ENCODE peak calls at places on chromosomes 3 and 15, in six cellular contexts. One of them, this sample, is unnamed. For H3K9me2 and H3K79me2, the result is how much of the 10 kb centered on the place peaks cover.

GRCh38 chr3:50516048-50516871 is 12.8 kb upstream of the CACNA2D2 start:
- DNase-seq in MM.1S: no peak
- DNase-seq in HCT116: no peak
- DNase-seq in PC-3: no peak
- DNase-seq in GM23248: peak
- DNase-seq in SK-N-SH: peak
- DNase-seq in this sample: no peak

GRCh38 chr3:62101488-62101887 is 271.9 kb downstream of the FEZF2 start:
- DNase-seq in GM23248: peak
- DNase-seq in PC-3: no peak
- DNase-seq in HCT116: no peak
- DNase-seq in SK-N-SH: peak
- DNase-seq in MM.1S: no peak
- DNase-seq in this sample: no peak

GRCh38 chr3:184703657-184704056 is 8.2 kb downstream of the MAGEF1 start:
- DNase-seq in GM23248: no peak
- DNase-seq in PC-3: no peak
- DNase-seq in MM.1S: no peak
- DNase-seq in SK-N-SH: no peak
- DNase-seq in HCT116: no peak
- DNase-seq in this sample: no peak

GRCh38 chr3:186938716-186939115 is 8.4 kb downstream of the ST6GAL1 start:
- DNase-seq in PC-3: no peak
- DNase-seq in GM23248: no peak
- DNase-seq in HCT116: no peak
- DNase-seq in SK-N-SH: no peak
- DNase-seq in MM.1S: no peak
- DNase-seq in this sample: no peak

GRCh38 chr3:189941679-189942078 is 179.0 kb downstream of the P3H2 start:
- DNase-seq in PC-3: peak
- DNase-seq in SK-N-SH: no peak
- DNase-seq in MM.1S: no peak
- DNase-seq in HCT116: no peak
- DNase-seq in GM23248: peak
- DNase-seq in this sample: no peak

GRCh38 chr15:96115642-96116041 is 214.9 kb upstream of the NR2F2 start:
- DNase-seq in PC-3: peak
- DNase-seq in SK-N-SH: no peak
- DNase-seq in HCT116: no peak
- DNase-seq in GM23248: peak
- DNase-seq in MM.1S: no peak
- DNase-seq in this sample: no peak

GRCh38 chr3:39299279-39299678 is 19.4 kb upstream of the CX3CR1 start:
- DNase-seq in MM.1S: no peak
- DNase-seq in SK-N-SH: no peak
- DNase-seq in GM23248: no peak
- DNase-seq in HCT116: no peak
- DNase-seq in PC-3: no peak
- DNase-seq in this sample: peak

GRCh38 chr15:41671656-41672636 is 11.7 kb downstream of the MGA start:
- DNase-seq in PC-3: no peak
- DNase-seq in SK-N-SH: no peak
- DNase-seq in HCT116: no peak
- DNase-seq in GM23248: no peak
- DNase-seq in MM.1S: no peak
- DNase-seq in this sample: no peak

GRCh38 chr15:100334456-100334855 is 7.3 kb downstream of the ADAMTS17 start:
- DNase-seq in MM.1S: no peak
- DNase-seq in PC-3: no peak
- DNase-seq in GM23248: no peak
- DNase-seq in HCT116: no peak
- DNase-seq in SK-N-SH: no peak
- DNase-seq in this sample: no peak

GRCh38 chr3:191873741-191874140 is 412.8 kb downstream of the PYDC2 start:
- DNase-seq in PC-3: no peak
- DNase-seq in SK-N-SH: no peak
- DNase-seq in GM23248: no peak
- DNase-seq in MM.1S: no peak
- DNase-seq in HCT116: no peak
- DNase-seq in this sample: no peak

GRCh38 chr3:142651711-142652110 is 55.5 kb downstream of the PLS1 start:
- DNase-seq in MM.1S: no peak
- DNase-seq in SK-N-SH: no peak
- DNase-seq in PC-3: no peak
- DNase-seq in HCT116: no peak
- DNase-seq in GM23248: no peak
- DNase-seq in this sample: no peak

GRCh38 chr3:120369000-120369399 is 19.8 kb upstream of the LRRC58 start:
- DNase-seq in HCT116: no peak
- DNase-seq in GM23248: no peak
- DNase-seq in SK-N-SH: no peak
- DNase-seq in MM.1S: no peak
- DNase-seq in PC-3: no peak
- DNase-seq in this sample: no peak

DNA sequence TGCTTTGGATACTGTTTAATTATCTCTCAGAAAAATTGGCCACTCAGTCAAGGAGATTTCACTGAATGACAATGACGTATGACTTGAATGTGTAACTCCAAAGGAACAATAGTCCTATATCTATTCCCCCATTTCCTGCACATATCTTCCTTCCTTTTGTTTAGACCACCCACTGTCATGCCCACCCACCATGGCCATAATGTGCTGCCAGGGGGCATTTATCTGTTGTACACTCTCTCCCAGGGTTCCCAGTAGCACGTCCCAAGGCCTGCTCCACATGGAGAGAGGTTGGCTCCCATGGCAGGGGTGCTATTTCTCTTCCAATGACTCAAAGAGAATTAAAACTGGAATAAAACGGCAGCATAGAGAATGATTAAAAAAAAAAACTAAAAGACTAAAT is 36.8 kb upstream of the CTNNB1 start:
- DNase-seq in SK-N-SH: no peak
- DNase-seq in GM23248: no peak
- DNase-seq in HCT116: no peak
- DNase-seq in MM.1S: no peak
- DNase-seq in PC-3: no peak
- DNase-seq in this sample: no peak
- H3K9me2 ChIP-seq in SK-N-SH: under half
- H3K9me2 ChIP-seq in GM23248: under half
- H3K9me2 ChIP-seq in HCT116: under half
- H3K9me2 ChIP-seq in MM.1S: under half
- H3K9me2 ChIP-seq in PC-3: under half
- H3K9me2 ChIP-seq in this sample: under half

GRCh38 chr3:124778061-124778460 is 47.8 kb downstream of the UMPS start:
- DNase-seq in SK-N-SH: no peak
- DNase-seq in GM23248: no peak
- DNase-seq in HCT116: no peak
- DNase-seq in PC-3: no peak
- DNase-seq in MM.1S: no peak
- DNase-seq in this sample: no peak

GRCh38 chr3:124780356-124780755 is 50.1 kb downstream of the UMPS start:
- DNase-seq in SK-N-SH: peak
- DNase-seq in PC-3: no peak
- DNase-seq in GM23248: peak
- DNase-seq in MM.1S: no peak
- DNase-seq in HCT116: no peak
- DNase-seq in this sample: no peak

GRCh38 chr3:124779751-124780191 is 49.5 kb downstream of the UMPS start:
- DNase-seq in MM.1S: no peak
- DNase-seq in HCT116: no peak
- DNase-seq in GM23248: no peak
- DNase-seq in SK-N-SH: no peak
- DNase-seq in PC-3: no peak
- DNase-seq in this sample: no peak

GRCh38 chr3:124780767-124781485 is 50.7 kb downstream of the UMPS start:
- DNase-seq in PC-3: no peak
- DNase-seq in SK-N-SH: peak
- DNase-seq in GM23248: peak
- DNase-seq in HCT116: no peak
- DNase-seq in MM.1S: no peak
- DNase-seq in this sample: no peak

DNA sequence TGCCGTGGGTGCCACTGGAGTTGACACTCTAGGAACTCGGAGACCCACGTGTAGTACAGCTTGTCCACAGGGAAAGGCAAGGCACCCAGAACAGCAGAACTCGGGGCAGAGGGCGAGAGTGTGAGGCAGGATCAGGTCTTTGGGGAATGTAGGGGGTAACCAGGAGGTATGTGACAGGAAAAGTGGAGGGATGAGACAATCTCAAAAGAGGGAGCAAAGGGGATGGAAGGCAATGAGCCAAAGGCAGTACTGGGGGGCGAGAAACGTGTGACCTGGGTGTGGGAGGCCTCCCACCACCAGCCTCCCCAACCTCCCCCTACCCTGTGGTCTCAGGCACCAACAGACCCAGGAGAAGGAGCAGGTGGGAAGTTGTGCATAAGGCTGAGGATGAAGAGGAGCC is 48.9 kb downstream of the UMPS start:
- DNase-seq in GM23248: no peak
- DNase-seq in SK-N-SH: no peak
- DNase-seq in MM.1S: no peak
- DNase-seq in HCT116: no peak
- DNase-seq in PC-3: no peak
- DNase-seq in this sample: no peak
- H3K9ac ChIP-seq in GM23248: no peak
- H3K9ac ChIP-seq in SK-N-SH: no peak
- H3K9ac ChIP-seq in MM.1S: no peak
- H3K9ac ChIP-seq in HCT116: no peak
- H3K9ac ChIP-seq in PC-3: no peak
- H3K9ac ChIP-seq in this sample: no peak

GRCh38 chr3:195895900-195896360 is 12.4 kb downstream of the TNK2 start:
- DNase-seq in GM23248: peak
- DNase-seq in MM.1S: peak
- DNase-seq in HCT116: no peak
- DNase-seq in PC-3: peak
- DNase-seq in SK-N-SH: peak
- DNase-seq in this sample: peak
- H3K79me2 ChIP-seq in GM23248: half or more
- H3K79me2 ChIP-seq in MM.1S: half or more
- H3K79me2 ChIP-seq in HCT116: under half
- H3K79me2 ChIP-seq in PC-3: under half
- H3K79me2 ChIP-seq in SK-N-SH: half or more
- H3K79me2 ChIP-seq in this sample: under half

DNA sequence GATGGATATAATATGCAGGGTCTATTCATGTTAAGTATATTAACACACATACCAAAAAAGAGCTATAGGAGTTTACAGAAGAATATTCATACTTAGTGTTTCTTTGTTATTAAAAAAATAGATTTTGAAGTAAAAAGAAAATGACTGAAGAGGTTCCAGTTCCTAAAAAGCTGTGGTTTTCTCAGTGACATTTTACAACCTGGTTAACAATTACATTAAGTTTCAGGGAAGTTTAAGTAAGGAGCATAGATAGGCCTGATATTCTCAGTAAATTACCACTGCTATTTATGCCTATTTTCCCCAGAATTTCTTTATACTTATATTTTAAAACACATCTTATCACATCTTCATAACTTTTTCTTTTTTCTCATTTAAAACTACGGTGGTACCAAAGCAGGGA is 43.6 kb upstream of the SPTSSB start:
- DNase-seq in MM.1S: no peak
- DNase-seq in HCT116: no peak
- DNase-seq in SK-N-SH: no peak
- DNase-seq in PC-3: no peak
- DNase-seq in GM23248: no peak
- DNase-seq in this sample: no peak
- H3K9me2 ChIP-seq in MM.1S: under half
- H3K9me2 ChIP-seq in HCT116: under half
- H3K9me2 ChIP-seq in SK-N-SH: under half
- H3K9me2 ChIP-seq in PC-3: under half
- H3K9me2 ChIP-seq in GM23248: under half
- H3K9me2 ChIP-seq in this sample: under half

This sample was measured in Karpas-422.